ENCODE peak calls at places on chromosomes 6 and 20, in seven cellular contexts. One of them, this sample, is unnamed.
A peak's percentile ranks its signal among the peaks of the same experiment; 100 is the strongest.

GRCh38 chr20:9628166-9628565 is 113.8 kb downstream of the LAMP5 start:
- DNase-seq in GM23338: no peak
- DNase-seq in activated T-cell treated with anti-CD3 and anti-CD28 coated beads, Interleukin-2, amount 50 U/mL, for 1 hour: no peak
- DNase-seq in body of pancreas: no peak
- DNase-seq in astrocyte of the spinal cord: no peak
- DNase-seq in NCI-H2081: no peak
- DNase-seq in activated T-helper 1 cell treated with Interleukin-2 at 50 U/mL for 16 hours: no peak
- DNase-seq in this sample: no peak

GRCh38 chr6:9494864-9495263 is 920.0 kb downstream of the TFAP2A start:
- DNase-seq in activated T-cell treated with anti-CD3 and anti-CD28 coated beads, Interleukin-2, amount 50 U/mL, for 1 hour: no peak
- DNase-seq in body of pancreas: no peak
- DNase-seq in activated T-helper 1 cell treated with Interleukin-2 at 50 U/mL for 16 hours: no peak
- DNase-seq in NCI-H2081: no peak
- DNase-seq in GM23338: no peak
- DNase-seq in astrocyte of the spinal cord: peak; percentile 47
- DNase-seq in this sample: no peak

GRCh38 chr20:39563406-39563805 is 601.3 kb downstream of the DHX35 start:
- DNase-seq in astrocyte of the spinal cord: no peak
- DNase-seq in activated T-cell treated with anti-CD3 and anti-CD28 coated beads, Interleukin-2, amount 50 U/mL, for 1 hour: no peak
- DNase-seq in body of pancreas: no peak
- DNase-seq in GM23338: no peak
- DNase-seq in NCI-H2081: no peak
- DNase-seq in activated T-helper 1 cell treated with Interleukin-2 at 50 U/mL for 16 hours: no peak
- DNase-seq in this sample: no peak

GRCh38 chr6:121000381-121000780 is 333.9 kb downstream of the TBC1D32 start:
- DNase-seq in NCI-H2081: no peak
- DNase-seq in astrocyte of the spinal cord: no peak
- DNase-seq in activated T-cell treated with anti-CD3 and anti-CD28 coated beads, Interleukin-2, amount 50 U/mL, for 1 hour: no peak
- DNase-seq in GM23338: no peak
- DNase-seq in activated T-helper 1 cell treated with Interleukin-2 at 50 U/mL for 16 hours: no peak
- DNase-seq in body of pancreas: no peak
- DNase-seq in this sample: no peak

GRCh38 chr6:112690497-112691202 is 343.5 kb downstream of the RFPL4B start:
- DNase-seq in body of pancreas: no peak
- DNase-seq in NCI-H2081: peak; percentile 57
- DNase-seq in GM23338: no peak
- DNase-seq in astrocyte of the spinal cord: no peak
- DNase-seq in activated T-cell treated with anti-CD3 and anti-CD28 coated beads, Interleukin-2, amount 50 U/mL, for 1 hour: no peak
- DNase-seq in activated T-helper 1 cell treated with Interleukin-2 at 50 U/mL for 16 hours: no peak
- DNase-seq in this sample: peak; percentile 92

GRCh38 chr6:11575408-11576033 is 38.0 kb downstream of the TMEM170B start:
- DNase-seq in GM23338: peak; percentile 86
- DNase-seq in body of pancreas: peak; percentile 70
- DNase-seq in NCI-H2081: peak; percentile 63
- DNase-seq in activated T-helper 1 cell treated with Interleukin-2 at 50 U/mL for 16 hours: no peak
- DNase-seq in activated T-cell treated with anti-CD3 and anti-CD28 coated beads, Interleukin-2, amount 50 U/mL, for 1 hour: peak; percentile 27
- DNase-seq in astrocyte of the spinal cord: peak; percentile 78
- DNase-seq in this sample: peak; percentile 7

GRCh38 chr6:44545224-44545623 is 157.7 kb downstream of the CDC5L start:
- DNase-seq in GM23338: no peak
- DNase-seq in NCI-H2081: no peak
- DNase-seq in activated T-helper 1 cell treated with Interleukin-2 at 50 U/mL for 16 hours: no peak
- DNase-seq in astrocyte of the spinal cord: no peak
- DNase-seq in body of pancreas: no peak
- DNase-seq in activated T-cell treated with anti-CD3 and anti-CD28 coated beads, Interleukin-2, amount 50 U/mL, for 1 hour: no peak
- DNase-seq in this sample: no peak

GRCh38 chr6:100657678-100658330 is 193.1 kb upstream of the SIM1 start:
- DNase-seq in activated T-cell treated with anti-CD3 and anti-CD28 coated beads, Interleukin-2, amount 50 U/mL, for 1 hour: no peak
- DNase-seq in NCI-H2081: peak; percentile 69
- DNase-seq in GM23338: no peak
- DNase-seq in astrocyte of the spinal cord: peak; percentile 14
- DNase-seq in activated T-helper 1 cell treated with Interleukin-2 at 50 U/mL for 16 hours: no peak
- DNase-seq in body of pancreas: no peak
- DNase-seq in this sample: peak; percentile 93

GRCh38 chr6:158285321-158285960 is 26.8 kb upstream of the TULP4 start:
- DNase-seq in body of pancreas: no peak
- DNase-seq in activated T-cell treated with anti-CD3 and anti-CD28 coated beads, Interleukin-2, amount 50 U/mL, for 1 hour: no peak
- DNase-seq in GM23338: no peak
- DNase-seq in activated T-helper 1 cell treated with Interleukin-2 at 50 U/mL for 16 hours: no peak
- DNase-seq in NCI-H2081: no peak
- DNase-seq in astrocyte of the spinal cord: peak; percentile 28
- DNase-seq in this sample: no peak

GRCh38 chr20:54415967-54416366 is 59.4 kb upstream of the DOK5 start:
- DNase-seq in astrocyte of the spinal cord: no peak
- DNase-seq in body of pancreas: no peak
- DNase-seq in activated T-cell treated with anti-CD3 and anti-CD28 coated beads, Interleukin-2, amount 50 U/mL, for 1 hour: no peak
- DNase-seq in NCI-H2081: no peak
- DNase-seq in GM23338: no peak
- DNase-seq in activated T-helper 1 cell treated with Interleukin-2 at 50 U/mL for 16 hours: no peak
- DNase-seq in this sample: no peak

GRCh38 chr20:34954905-34955231 is 738 bp downstream of the GSS start:
- DNase-seq in astrocyte of the spinal cord: no peak
- DNase-seq in activated T-helper 1 cell treated with Interleukin-2 at 50 U/mL for 16 hours: no peak
- DNase-seq in GM23338: peak; percentile 42
- DNase-seq in body of pancreas: no peak
- DNase-seq in NCI-H2081: peak; percentile 73
- DNase-seq in activated T-cell treated with anti-CD3 and anti-CD28 coated beads, Interleukin-2, amount 50 U/mL, for 1 hour: no peak
- DNase-seq in this sample: peak; percentile 16